ENCODE peak calls at places on chromosomes 2 and 18, in six cellular contexts. E is OCI-LY7, J is psoas muscle, Y is ascending aorta, M is esophagus squamous epithelium, P is uterus. K is an unnamed sample. For H3K4me1, the result is how much of the 10 kb centered on the place peaks cover.

GRCh38 chr2:72095364-72095763 is 52.3 kb downstream of the CYP26B1 start:
- DNase-seq in E (no peak), J (no peak), Y (no peak), M (no peak), P (no peak), K (no peak)

GRCh38 chr2:236507393-236508085 is 62.1 kb upstream of the ACKR3 start:
- DNase-seq in E (no peak), J (peak), Y (no peak), M (no peak), P (peak), K (no peak)

GRCh38 chr2:57372237-57372962 is 674.2 kb upstream of the VRK2 start:
- DNase-seq in E (no peak), J (no peak), Y (no peak), M (no peak), P (no peak), K (no peak)

GRCh38 chr2:239249781-239250180 is 151.0 kb downstream of the HDAC4 start:
- DNase-seq in E (no peak), J (peak), Y (no peak), M (no peak), P (peak), K (peak)

GRCh38 chr2:37457401-37457901 is 113.0 kb downstream of the QPCT start:
- DNase-seq in E (no peak), J (no peak), Y (no peak), M (no peak), P (no peak), K (no peak)

GRCh38 chr2:28336993-28337627 is 55.5 kb upstream of the FOSL2 start:
- DNase-seq in E (no peak), J (peak), Y (no peak), M (no peak), P (no peak), K (no peak)

GRCh38 chr2:240248981-240249422 is 108.5 kb upstream of the OTOS start:
- DNase-seq in E (no peak), J (peak), Y (no peak), M (no peak), P (no peak), K (no peak)

GRCh38 chr2:28633204-28633603 is 118.4 kb upstream of the PPP1CB start:
- DNase-seq in E (no peak), J (no peak), Y (no peak), M (no peak), P (no peak), K (no peak)

GRCh38 chr2:159622966-159623365 is 6.6 kb upstream of the BAZ2B start:
- DNase-seq in E (no peak), J (no peak), Y (no peak), M (no peak), P (no peak), K (no peak)

GRCh38 chr2:238458641-238459040 is 31.9 kb downstream of the ASB1 start:
- DNase-seq in E (no peak), J (peak), Y (no peak), M (no peak), P (no peak), K (no peak)

GRCh38 chr2:126858436-126858835 is 40.3 kb upstream of the TEX51 start:
- DNase-seq in E (no peak), J (no peak), Y (no peak), M (no peak), P (no peak), K (no peak)

GRCh38 chr2:4803396-4803795 is 888.8 kb upstream of the SOX11 start:
- DNase-seq in E (no peak), J (no peak), Y (no peak), M (no peak), P (no peak), K (no peak)

GRCh38 chr2:112010751-112011150 is 44.3 kb upstream of the TMEM87B start:
- DNase-seq in E (no peak), J (no peak), Y (no peak), M (no peak), P (no peak), K (no peak)

GRCh38 chr18:58176915-58177717 is 133.1 kb downstream of the NEDD4L start:
- DNase-seq in E (no peak), J (no peak), Y (no peak), M (no peak), P (no peak), K (peak)

GRCh38 chr2:101349893-101350662 is 37.2 kb downstream of the CREG2 start:
- DNase-seq in E (no peak), J (no peak), Y (no peak), M (no peak), P (no peak), K (no peak)

GRCh38 chr18:13232060-13232917 is 13.7 kb downstream of the LDLRAD4 start:
- DNase-seq in E (no peak), J (peak), Y (no peak), M (no peak), P (no peak), K (peak)

GRCh38 chr2:98643496-98644100 is 35.2 kb downstream of the UNC50 start:
- DNase-seq in E (peak), J (no peak), Y (no peak), M (no peak), P (no peak), K (no peak)

GRCh38 chr18:72194072-72194471 is 350.1 kb downstream of the CBLN2 start:
- DNase-seq in E (no peak), J (no peak), Y (no peak), M (no peak), P (no peak), K (no peak)

GRCh38 chr18:2442006-2442405 is 129.3 kb downstream of the METTL4 start:
- DNase-seq in E (no peak), J (no peak), Y (no peak), M (no peak), P (no peak), K (no peak)

GRCh38 chr2:40401896-40402295 is 50.0 kb downstream of the SLC8A1 start:
- DNase-seq in E (no peak), J (no peak), Y (no peak), M (no peak), P (no peak), K (no peak)

GRCh38 chr2:144154205-144154604 is 365.7 kb downstream of the ZEB2 start:
- DNase-seq in E (no peak), J (no peak), Y (no peak), M (no peak), P (no peak), K (no peak)

GRCh38 chr18:27599202-27599829 is 414.2 kb upstream of the CHST9 start:
- DNase-seq in E (peak), J (peak), Y (no peak), M (no peak), P (no peak), K (no peak)

GRCh38 chr2:68320118-68320641 is 431 bp upstream of the CNRIP1 start:
- DNase-seq in E (no peak), J (no peak), Y (no peak), M (no peak), P (peak), K (peak)

GRCh38 chr2:12504443-12504842 is 212.3 kb upstream of the TRIB2 start:
- DNase-seq in E (no peak), J (no peak), Y (no peak), M (no peak), P (no peak), K (no peak)

DNA sequence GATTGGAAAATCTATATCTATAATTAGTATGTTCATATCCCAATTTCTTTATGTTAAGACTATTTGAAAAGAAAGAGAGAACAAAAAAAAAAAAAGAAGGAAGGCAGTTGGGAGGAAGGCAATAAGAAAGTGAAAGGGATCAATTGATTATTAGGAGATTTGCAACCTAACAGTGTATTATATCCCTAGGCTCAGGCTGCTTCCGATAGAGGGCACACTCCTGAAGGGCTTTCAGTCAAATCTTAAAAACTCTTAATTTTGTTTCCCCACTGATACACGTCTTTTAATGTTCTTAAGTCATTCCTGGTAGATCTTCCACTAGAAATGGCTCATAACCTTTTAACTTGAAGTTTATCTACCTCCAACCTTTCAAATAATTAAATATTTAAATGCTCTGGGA is 763.9 kb downstream of the BCL11A start:
- DNase-seq in E (peak), J (no peak), Y (no peak), M (no peak), P (no peak), K (no peak)
- TF ChIP-seq CTCF in E (peak), J (no peak), Y (no peak), M (no peak), P (no peak), K (no peak)

GRCh38 chr2:118845005-118845842 is 2.2 kb downstream of the EN1 start:
- DNase-seq in E (no peak), J (peak), Y (no peak), M (no peak), P (no peak), K (peak)
- H3K4me1 ChIP-seq in E (under half), J (under half), Y (under half), M (under half), P (under half), K (half or more)

GRCh38 chr2:154620490-154620889 is 78.0 kb upstream of the KCNJ3 start:
- DNase-seq in E (no peak), J (no peak), Y (no peak), M (no peak), P (no peak), K (no peak)

GRCh38 chr2:154623819-154624218 is 74.7 kb upstream of the KCNJ3 start:
- DNase-seq in E (peak), J (no peak), Y (no peak), M (no peak), P (no peak), K (no peak)
- TF ChIP-seq CTCF in E (peak), J (peak), Y (peak), M (peak), P (no peak), K (no peak)

GRCh38 chr2:231296401-231296800 is 98.0 kb downstream of the ARMC9 start:
- DNase-seq in E (no peak), J (no peak), Y (no peak), M (no peak), P (no peak), K (no peak)
- H3K4me1 ChIP-seq in E (under half), J (under half), Y (under half), M (under half), P (under half), K (under half)

GRCh38 chr18:48886520-48887293 is 64.1 kb downstream of the SMAD7 start:
- DNase-seq in E (no peak), J (no peak), Y (no peak), M (no peak), P (no peak), K (no peak)

GRCh38 chr18:48888681-48889080 is 62.1 kb downstream of the SMAD7 start:
- DNase-seq in E (no peak), J (no peak), Y (no peak), M (no peak), P (no peak), K (no peak)

GRCh38 chr18:48887905-48888531 is 62.7 kb downstream of the SMAD7 start:
- DNase-seq in E (no peak), J (no peak), Y (no peak), M (no peak), P (no peak), K (no peak)

GRCh38 chr18:48885951-48886400 is 64.8 kb downstream of the SMAD7 start:
- DNase-seq in E (no peak), J (no peak), Y (no peak), M (no peak), P (no peak), K (no peak)

DNA sequence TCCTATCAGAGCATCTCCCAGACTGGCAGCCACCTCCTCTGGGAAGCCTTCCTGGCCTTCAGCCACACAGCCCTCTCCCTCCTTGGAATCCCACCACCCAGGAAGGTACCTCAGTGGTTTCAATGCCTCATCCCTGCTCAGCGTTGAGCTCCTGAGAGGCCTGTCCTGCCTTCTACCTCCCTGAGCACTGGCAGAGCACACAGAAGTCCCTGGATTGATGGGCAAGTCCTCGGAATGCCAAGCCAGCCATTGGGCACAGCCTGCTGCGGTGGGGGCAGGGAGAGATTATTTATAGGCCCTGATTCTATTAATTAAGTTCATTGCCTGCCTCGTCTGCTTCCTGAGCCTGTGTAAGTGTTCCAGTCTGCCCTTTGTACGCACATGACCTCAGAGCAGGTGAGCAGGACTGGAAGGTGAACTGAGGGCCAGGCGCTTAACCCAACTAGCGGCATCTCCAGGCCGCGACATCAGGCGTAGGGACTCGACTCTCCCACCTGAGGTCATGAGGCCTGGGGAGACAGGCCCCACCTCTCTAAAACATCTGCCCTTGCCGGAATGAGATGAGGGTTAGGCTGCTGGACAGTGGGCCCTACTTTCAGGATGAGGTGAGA is 63.4 kb downstream of the SMAD7 start:
- DNase-seq in E (no peak), J (no peak), Y (no peak), M (no peak), P (no peak), K (no peak)
- TF ChIP-seq CTCF in E (no peak), J (no peak), Y (no peak), M (no peak), P (no peak), K (no peak)

GRCh38 chr18:52953435-52953834 is 613.4 kb downstream of the DCC start:
- DNase-seq in E (no peak), J (no peak), Y (no peak), M (no peak), P (no peak), K (no peak)

GRCh38 chr18:52950153-52950552 is 610.2 kb downstream of the DCC start:
- DNase-seq in E (no peak), J (no peak), Y (no peak), M (no peak), P (no peak), K (no peak)

GRCh38 chr18:52945552-52945951 is 605.6 kb downstream of the DCC start:
- DNase-seq in E (no peak), J (no peak), Y (no peak), M (no peak), P (no peak), K (no peak)

DNA sequence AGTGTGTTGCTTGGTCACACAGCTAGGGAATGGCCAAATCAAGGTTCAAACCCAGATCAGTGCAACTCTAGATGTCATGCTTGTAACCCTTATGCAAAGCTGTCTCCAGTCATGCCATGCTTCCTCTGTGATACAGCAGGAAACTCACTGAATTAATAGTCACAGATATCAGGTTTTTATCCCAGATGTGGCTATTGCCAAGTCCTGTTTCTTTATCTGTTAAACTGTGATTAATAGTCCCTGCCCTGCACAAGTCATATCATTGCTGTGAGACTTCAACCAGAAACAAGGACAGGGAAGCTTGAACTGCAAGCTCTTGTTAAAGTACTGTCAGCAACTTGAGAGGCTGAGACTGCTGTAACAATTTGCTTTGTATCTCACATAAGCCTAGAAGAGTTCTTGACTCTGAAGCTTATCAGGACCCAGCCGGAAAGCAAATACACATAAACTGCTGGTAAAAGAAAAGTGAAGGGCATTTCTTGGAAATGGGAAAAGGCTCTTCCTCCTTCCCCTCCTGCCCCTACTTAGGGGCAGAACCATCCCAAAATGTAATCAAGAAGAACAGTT is 609.0 kb downstream of the DCC start:
- DNase-seq in E (no peak), J (no peak), Y (no peak), M (no peak), P (no peak), K (no peak)
- H3K4me1 ChIP-seq in E (under half), J (under half), Y (under half), M (under half), P (under half), K (under half)

DNA sequence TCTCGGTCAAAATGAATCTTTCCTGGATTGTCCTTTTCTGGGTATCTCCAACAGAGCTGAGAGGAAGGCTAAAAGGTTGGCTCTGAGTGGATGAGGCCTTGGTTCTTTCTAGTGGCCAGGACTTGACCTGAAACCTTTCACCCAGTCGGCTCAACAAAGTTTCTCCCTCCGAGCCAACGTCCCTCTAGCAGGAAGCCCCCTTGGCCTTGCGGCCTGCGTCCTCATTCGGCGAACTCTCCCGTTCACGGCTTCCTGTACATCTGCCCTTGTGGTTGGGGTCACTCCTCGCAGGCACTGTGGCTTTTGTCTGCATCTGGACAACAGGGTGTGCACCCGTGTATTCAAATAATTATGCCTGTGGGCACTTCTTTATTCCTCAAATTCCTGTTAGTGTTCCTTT is 9.4 kb upstream of the SIX3 start:
- DNase-seq in E (no peak), J (no peak), Y (no peak), M (no peak), P (no peak), K (peak)
- TF ChIP-seq CTCF in E (no peak), J (no peak), Y (no peak), M (no peak), P (no peak), K (no peak)

GRCh38 chr18:48761582-48761981 is 189.2 kb downstream of the SMAD7 start:
- DNase-seq in E (no peak), J (no peak), Y (no peak), M (no peak), P (no peak), K (no peak)

GRCh38 chr18:48754993-48755473 is 195.7 kb downstream of the SMAD7 start:
- DNase-seq in E (no peak), J (peak), Y (no peak), M (no peak), P (no peak), K (no peak)

GRCh38 chr18:48754559-48754958 is 196.2 kb downstream of the SMAD7 start:
- DNase-seq in E (no peak), J (no peak), Y (no peak), M (no peak), P (no peak), K (no peak)

GRCh38 chr18:48756511-48757226 is 194.1 kb downstream of the SMAD7 start:
- DNase-seq in E (no peak), J (no peak), Y (no peak), M (no peak), P (no peak), K (no peak)

GRCh38 chr18:48757906-48758305 is 192.9 kb downstream of the SMAD7 start:
- DNase-seq in E (no peak), J (no peak), Y (no peak), M (no peak), P (no peak), K (no peak)
- H3K4me1 ChIP-seq in E (under half), J (under half), Y (under half), M (under half), P (under half), K (under half)

GRCh38 chr2:85312404-85312803 is 15.4 kb downstream of the TGOLN2 start:
- DNase-seq in E (no peak), J (no peak), Y (no peak), M (no peak), P (no peak), K (no peak)

GRCh38 chr2:85308201-85308600 is 19.6 kb downstream of the TGOLN2 start:
- DNase-seq in E (no peak), J (no peak), Y (no peak), M (no peak), P (no peak), K (no peak)

GRCh38 chr2:85308951-85309555 is 18.7 kb downstream of the TGOLN2 start:
- DNase-seq in E (no peak), J (peak), Y (no peak), M (no peak), P (peak), K (no peak)

GRCh38 chr2:85309699-85310321 is 18.0 kb downstream of the TGOLN2 start:
- DNase-seq in E (no peak), J (no peak), Y (no peak), M (no peak), P (peak), K (no peak)

GRCh38 chr2:85310330-85310729 is 17.5 kb downstream of the TGOLN2 start:
- DNase-seq in E (peak), J (no peak), Y (no peak), M (no peak), P (no peak), K (no peak)
- TF ChIP-seq CTCF in E (no peak), J (no peak), Y (no peak), M (no peak), P (no peak), K (no peak)

GRCh38 chr2:118061135-118061955 is 26.9 kb upstream of the INSIG2 start:
- DNase-seq in E (peak), J (peak), Y (no peak), M (no peak), P (no peak), K (no peak)

GRCh38 chr2:118062048-118062447 is 26.2 kb upstream of the INSIG2 start:
- DNase-seq in E (no peak), J (no peak), Y (no peak), M (no peak), P (no peak), K (no peak)

GRCh38 chr2:118062669-118063068 is 25.6 kb upstream of the INSIG2 start:
- DNase-seq in E (no peak), J (no peak), Y (no peak), M (no peak), P (no peak), K (no peak)

GRCh38 chr2:118065927-118066326 is 22.3 kb upstream of the INSIG2 start:
- DNase-seq in E (no peak), J (no peak), Y (no peak), M (no peak), P (no peak), K (no peak)

DNA sequence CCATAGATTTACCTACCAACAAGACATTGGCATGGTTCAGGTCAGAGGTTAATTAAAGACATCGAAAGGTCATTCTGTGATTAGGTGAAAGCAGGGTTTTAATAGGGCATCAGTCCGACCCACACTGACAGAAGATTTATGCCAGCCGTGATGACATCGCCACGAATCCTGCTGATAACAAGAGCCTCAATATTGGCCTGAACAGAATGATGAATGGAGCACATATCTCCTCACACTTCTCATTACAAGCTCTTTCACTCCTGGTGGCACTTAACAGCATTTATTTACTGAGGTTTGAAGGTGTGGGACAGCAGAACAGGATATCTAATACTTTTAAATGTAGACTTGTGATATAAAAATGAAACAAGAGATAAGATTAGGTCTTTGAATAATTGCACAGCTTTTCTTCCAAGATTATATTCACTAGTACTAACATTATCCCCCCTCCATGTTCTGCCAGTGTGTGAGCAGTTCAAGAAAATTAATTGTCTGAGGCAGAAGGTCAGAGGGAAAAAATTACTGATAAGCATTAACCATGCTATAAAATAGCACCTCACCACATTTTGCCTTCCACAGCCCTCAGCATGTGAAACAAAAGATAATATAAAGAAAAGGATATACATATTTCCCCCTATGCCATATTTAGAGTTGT is 23.1 kb upstream of the INSIG2 start:
- DNase-seq in E (no peak), J (no peak), Y (no peak), M (no peak), P (no peak), K (no peak)
- H3K4me1 ChIP-seq in E (under half), J (under half), Y (under half), M (under half), P (under half), K (under half)

K was measured in suprapubic skin.